ENCODE peak calls at places on chromosome 20, in ten cellular contexts. B is fibroblast of mammary gland; E is NK-92 treated with Interleukin-12 subunit alpha and Interleukin-12 subunit beta, amount 100 ng/mL, for 24 hours; T is stimulated activated CD4-positive, alpha-beta T cell treated with anti-CD3 and anti-CD28 coated beads, Interleukin-1b, Interleukin-23, amount 100 ng/mL, for 24 hours; O is LNCaP clone FGC; V is sciatic nerve; X is activated CD8-positive, alpha-beta memory T cell treated with anti-CD3 and anti-CD28 coated beads, Interleukin-2, amount 10 ng/mL, durations not matched to agents 7 days and 5 days; A is dorsolateral prefrontal cortex; D is GDM1; C is stimulated activated naive CD4-positive, alpha-beta T cell. Q is an unnamed sample.

GRCh38 chr20:10495173-10495572 is 60.1 kb downstream of the SLX4IP start:
- DNase-seq in O (no peak), X (no peak), T (no peak), E (no peak), B (no peak), V (no peak), D (no peak), C (no peak), A (no peak), Q (no peak)

GRCh38 chr20:34941224-34941623 is 14.4 kb downstream of the GSS start:
- DNase-seq in T (no peak), O (no peak), D (no peak), E (no peak), C (no peak), B (no peak), X (no peak), V (no peak), A (no peak), Q (no peak)

GRCh38 chr20:34111057-34111711 is 859 bp downstream of the EIF2S2 start:
- DNase-seq in E (no peak), C (no peak), O (peak), T (no peak), D (no peak), A (no peak), B (peak), V (no peak), X (peak), Q (no peak)

GRCh38 chr20:427849-428657 is 20.0 kb downstream of the RBCK1 start:
- DNase-seq in B (no peak), O (no peak), A (no peak), T (no peak), D (no peak), X (no peak), C (no peak), V (no peak), E (no peak), Q (no peak)

GRCh38 chr20:2400290-2400689 is 19.6 kb downstream of the TGM6 start:
- DNase-seq in A (no peak), E (no peak), V (no peak), C (no peak), D (no peak), O (no peak), T (no peak), B (no peak), X (peak), Q (no peak)

GRCh38 chr20:23115823-23116222 is 29.7 kb upstream of the CD93 start:
- DNase-seq in C (no peak), B (peak), A (no peak), O (no peak), E (no peak), X (no peak), V (no peak), D (no peak), T (no peak), Q (no peak)

GRCh38 chr20:15706719-15707118 is 866.5 kb downstream of the KIF16B start:
- DNase-seq in E (no peak), D (no peak), X (no peak), V (no peak), O (no peak), A (no peak), B (peak), T (no peak), C (no peak), Q (no peak)

GRCh38 chr20:35003211-35004031 is 47.8 kb downstream of the MYH7B start:
- DNase-seq in O (no peak), E (no peak), D (no peak), A (no peak), B (no peak), V (no peak), C (no peak), X (no peak), T (no peak), Q (no peak)

GRCh38 chr20:49568491-49569151 is 684 bp upstream of the PTGIS start:
- DNase-seq in O (no peak), E (no peak), D (no peak), T (no peak), B (no peak), A (no peak), V (peak), X (no peak), C (no peak), Q (no peak)